ENCODE peak calls at places on chromosomes 5 and 9, in ten cellular contexts. F is heart left ventricle, A is stomach, I is tibial nerve, V is mucosa of descending colon, U is epithelial cell of esophagus, O is cardiac muscle cell, R is cardiac fibroblast, G is tibial artery, H is retinal pigment epithelial cell. X is an unnamed sample.

GRCh38 chr9:8880031-8880430 is 1080.5 kb upstream of the DMAC1 start:
- DNase-seq in U (no peak), O (no peak), V (no peak), F (no peak), G (no peak), H (no peak), I (no peak), R (no peak), A (no peak), X (no peak)

GRCh38 chr9:137465000-137465769 is 6.1 kb upstream of the NSMF start:
- DNase-seq in G (no peak), V (no peak), O (no peak), H (no peak), F (peak; percentile 10), A (no peak), U (no peak), I (no peak), R (no peak), X (no peak)

GRCh38 chr9:92611621-92612275 is 58.2 kb downstream of the IPPK start:
- DNase-seq in I (no peak), A (no peak), F (no peak), H (no peak), V (no peak), O (no peak), U (peak; percentile 60), G (no peak), R (no peak), X (peak; percentile 36)

GRCh38 chr5:180563994-180564393 is 27.3 kb downstream of the SCGB3A1 start:
- DNase-seq in F (no peak), V (no peak), I (no peak), R (no peak), A (no peak), H (no peak), O (no peak), U (no peak), G (no peak), X (no peak)

GRCh38 chr9:86718373-86718772 is 228.9 kb downstream of the GAS1 start:
- DNase-seq in G (no peak), U (no peak), I (no peak), R (no peak), O (no peak), H (no peak), V (no peak), F (no peak), A (no peak), X (no peak)

GRCh38 chr9:136399176-136400037 is 563 bp downstream of the SNAPC4 start:
- DNase-seq in U (peak; percentile 27), R (peak; percentile 24), A (no peak), F (no peak), H (no peak), V (peak; percentile 14), O (peak; percentile 14), G (no peak), I (no peak), X (peak; percentile 7)

GRCh38 chr9:117075636-117076035 is 339.2 kb downstream of the ASTN2 start:
- DNase-seq in F (no peak), V (no peak), G (no peak), I (no peak), U (peak; percentile 42), R (no peak), H (no peak), O (no peak), A (no peak), X (peak; percentile 74)

GRCh38 chr9:23587903-23588302 is 238.1 kb downstream of the ELAVL2 start:
- DNase-seq in F (no peak), R (no peak), G (no peak), U (peak; percentile 23), A (no peak), O (no peak), H (no peak), I (no peak), V (no peak), X (no peak)

GRCh38 chr9:130834371-130835311 is at the start of gene ABL1:
- DNase-seq in I (peak; percentile 64), A (peak; percentile 77), G (peak; percentile 77), R (peak; percentile 94), V (peak; percentile 76), O (peak; percentile 81), H (no peak), U (peak; percentile 90), F (peak; percentile 83), X (peak; percentile 70)

GRCh38 chr5:142684508-142685031 is 1.3 kb downstream of the FGF1 start:
- DNase-seq in U (no peak), H (no peak), R (peak; percentile 45), V (no peak), A (no peak), G (no peak), I (no peak), F (no peak), O (peak; percentile 26), X (no peak)

GRCh38 chr5:37283214-37283820 is 34.1 kb upstream of the CPLANE1 start:
- DNase-seq in I (no peak), G (no peak), U (no peak), H (no peak), V (no peak), O (no peak), A (no peak), R (no peak), F (no peak), X (no peak)

GRCh38 chr5:53399921-53400697 is 80.3 kb upstream of the FST start:
- DNase-seq in H (no peak), G (no peak), V (no peak), I (no peak), R (peak; percentile 66), U (no peak), O (no peak), F (no peak), A (no peak), X (no peak)

GRCh38 chr9:126395439-126396212 is 69.0 kb downstream of the MVB12B start:
- DNase-seq in H (peak; percentile 41), R (peak; percentile 63), A (no peak), F (no peak), O (peak; percentile 49), G (no peak), U (peak; percentile 87), V (no peak), I (no peak), X (peak; percentile 91)

GRCh38 chr9:109378316-109378715 is 57.5 kb upstream of the EPB41L4B start:
- DNase-seq in G (no peak), H (no peak), V (no peak), I (no peak), U (no peak), R (no peak), F (no peak), A (no peak), O (no peak), X (no peak)

GRCh38 chr9:69885474-69885929 is 64.9 kb downstream of the CFAP95 start:
- DNase-seq in H (peak; percentile 63), O (peak; percentile 62), A (no peak), I (no peak), U (no peak), F (no peak), V (peak; percentile 14), R (peak; percentile 79), G (no peak), X (peak; percentile 55)

GRCh38 chr9:16705121-16705604 is 165.3 kb downstream of the BNC2 start:
- DNase-seq in I (peak; percentile 93), O (peak; percentile 97), G (peak; percentile 86), V (peak; percentile 41), R (peak; percentile 100), H (peak; percentile 97), A (peak; percentile 34), F (peak; percentile 83), U (peak; percentile 59), X (peak; percentile 28)

GRCh38 chr5:75734913-75735789 is 17.9 kb upstream of the POC5 start:
- DNase-seq in F (no peak), G (no peak), O (peak; percentile 15), A (peak; percentile 55), R (peak; percentile 46), H (no peak), U (peak; percentile 54), V (peak; percentile 71), I (no peak), X (peak; percentile 47)

GRCh38 chr9:1052119-1052907 is 2.2 kb downstream of the DMRT2 start:
- DNase-seq in I (no peak), U (no peak), H (no peak), R (no peak), V (peak; percentile 31), O (no peak), F (no peak), G (no peak), A (no peak), X (no peak)
- TF ChIP-seq CTCF in I (no peak), U (no peak), H (no peak), R (no peak), V (no peak), O (no peak), F (no peak), G (no peak), A (no peak), X (no peak)

GRCh38 chr5:156189628-156190027 is 137.3 kb upstream of the SGCD start:
- DNase-seq in U (no peak), V (no peak), F (no peak), G (no peak), A (no peak), O (no peak), R (no peak), H (no peak), I (no peak), X (no peak)

GRCh38 chr5:156188026-156188425 is 138.9 kb upstream of the SGCD start:
- DNase-seq in I (no peak), O (no peak), H (no peak), F (no peak), G (no peak), V (no peak), A (no peak), U (no peak), R (no peak), X (no peak)

GRCh38 chr5:156186760-156187159 is 140.2 kb upstream of the SGCD start:
- DNase-seq in I (no peak), V (no peak), G (no peak), R (peak; percentile 17), H (no peak), U (no peak), A (no peak), F (no peak), O (peak; percentile 1), X (no peak)

GRCh38 chr5:156191547-156191946 is 135.4 kb upstream of the SGCD start:
- DNase-seq in U (no peak), R (no peak), O (no peak), A (no peak), H (no peak), V (no peak), F (no peak), G (no peak), I (no peak), X (no peak)
- H3K4me3 ChIP-seq in U (no peak overlapping the region), R (no peak overlapping the region), O (no peak overlapping the region), A (no peak overlapping the region), H (no peak overlapping the region), V (no peak overlapping the region), F (no peak overlapping the region), G (no peak overlapping the region), I (no peak overlapping the region), X (no peak overlapping the region)

GRCh38 chr9:14863402-14863801 is 46.8 kb downstream of the FREM1 start:
- DNase-seq in G (no peak), V (no peak), O (no peak), U (no peak), R (no peak), I (no peak), F (no peak), A (no peak), H (no peak), X (no peak)
- TF ChIP-seq CTCF in G (no peak), V (no peak), O (no peak), U (no peak), R (no peak), I (no peak), F (no peak), A (no peak), H (no peak), X (no peak)

GRCh38 chr5:14265574-14265973 is 122.4 kb downstream of the TRIO start:
- DNase-seq in I (no peak), O (peak; percentile 61), G (no peak), V (no peak), R (peak; percentile 98), U (peak; percentile 87), A (no peak), F (no peak), H (no peak), X (peak; percentile 90)
- H3K4me3 ChIP-seq in I (no peak overlapping the region), O (no peak overlapping the region), G (no peak overlapping the region), V (no peak overlapping the region), R (no peak overlapping the region), U (no peak overlapping the region), A (no peak overlapping the region), F (no peak overlapping the region), H (no peak overlapping the region), X (no peak overlapping the region)

X was measured in bronchial epithelial cell.